ENCODE peak calls at places on chromosomes 12 and 14, in seven cellular contexts. E is HepG2; H is tibial artery; C is astrocyte; W is ascending aorta; X is CD8-positive, alpha-beta memory T cell; T is A549. P is an unnamed sample. For H3K4me1, the result is how much of the 10 kb centered on the place peaks cover.

GRCh38 chr12:10960260-10960659 is 21.2 kb upstream of the TAS2R14 start:
- DNase-seq in E (no peak), H (no peak), C (no peak), W (no peak), X (no peak), T (no peak), P (no peak)

GRCh38 chr14:90457191-90457590 is 60.4 kb downstream of the CALM1 start:
- DNase-seq in E (no peak), H (no peak), C (no peak), W (no peak), X (no peak), T (no peak), P (no peak)

GRCh38 chr12:120598674-120599463 is 17.7 kb upstream of the POP5 start:
- DNase-seq in E (peak), H (no peak), C (peak), W (no peak), X (no peak), T (peak), P (no peak)

GRCh38 chr12:63151061-63151897 is at the start of gene AVPR1A:
- DNase-seq in E (no peak), H (peak), C (no peak), W (no peak), X (no peak), T (peak), P (no peak)

GRCh38 chr12:46963977-46964376 is 115.4 kb upstream of the PCED1B start:
- DNase-seq in E (no peak), H (no peak), C (peak), W (no peak), X (no peak), T (no peak), P (no peak)

GRCh38 chr12:111993290-111994150 is 19.4 kb downstream of the TMEM116 start:
- DNase-seq in E (no peak), H (no peak), C (no peak), W (no peak), X (no peak), T (no peak), P (no peak)

GRCh38 chr12:22255097-22255496 is 79.4 kb downstream of the ST8SIA1 start:
- DNase-seq in E (no peak), H (no peak), C (peak), W (no peak), X (no peak), T (no peak), P (no peak)

GRCh38 chr14:51962678-51963077 is 26.7 kb upstream of the RTRAF start:
- DNase-seq in E (no peak), H (no peak), C (peak), W (no peak), X (no peak), T (no peak), P (no peak)

GRCh38 chr14:75010472-75010871 is 7.8 kb downstream of the EIF2B2 start:
- DNase-seq in E (no peak), H (no peak), C (no peak), W (no peak), X (no peak), T (no peak), P (no peak)

GRCh38 chr12:46453428-46453827 is 80.9 kb upstream of the SLC38A2 start:
- DNase-seq in E (no peak), H (no peak), C (no peak), W (no peak), X (no peak), T (no peak), P (no peak)

GRCh38 chr12:47080725-47081502 is 1.2 kb upstream of the AMIGO2 start:
- DNase-seq in E (no peak), H (peak), C (peak), W (peak), X (peak), T (no peak), P (no peak)

GRCh38 chr12:53069621-53070410 is 9.4 kb downstream of the SPRYD3 start:
- DNase-seq in E (no peak), H (peak), C (no peak), W (peak), X (no peak), T (no peak), P (no peak)
- H3K4me1 ChIP-seq in E (under half), H (under half), C (half or more), W (half or more), X (under half), T (under half), P (under half)

DNA sequence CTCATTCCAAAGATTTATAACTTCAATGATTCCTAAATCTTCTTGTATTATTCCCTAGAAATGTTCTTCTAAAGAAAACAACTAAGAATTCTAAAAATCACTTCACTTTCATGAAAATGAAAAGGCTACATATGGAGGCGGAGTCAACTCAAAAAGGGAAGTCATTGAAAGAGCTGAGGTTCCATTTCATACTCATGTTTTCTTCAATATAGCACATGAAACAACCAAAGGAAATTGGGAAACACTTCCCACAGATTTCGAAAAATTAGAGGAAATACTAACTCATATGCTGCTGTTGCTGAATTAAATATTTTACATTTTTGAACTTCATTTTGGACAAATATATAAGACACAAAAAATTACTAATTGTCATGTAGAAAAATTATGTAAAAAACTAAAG is at the start of gene CD163:
- DNase-seq in E (no peak), H (no peak), C (no peak), W (no peak), X (no peak), T (no peak), P (no peak)
- H3K4me3 ChIP-seq in E (no peak), H (peak), C (no peak), W (peak), X (no peak), T (no peak), P (no peak)

GRCh38 chr12:119044094-119044493 is 62.8 kb downstream of the SRRM4 start:
- DNase-seq in E (no peak), H (no peak), C (no peak), W (no peak), X (no peak), T (no peak), P (no peak)
- H3K4me1 ChIP-seq in E (under half), H (under half), C (under half), W (under half), X (under half), T (under half), P (under half)

GRCh38 chr12:5945071-5946008 is at the start of gene ANO2:
- DNase-seq in E (no peak), H (no peak), C (no peak), W (no peak), X (no peak), T (no peak), P (no peak)
- H3K4me3 ChIP-seq in E (no peak), H (peak), C (peak), W (peak), X (no peak), T (peak), P (no peak)

GRCh38 chr12:90961154-90961553 is 6.2 kb upstream of the CCER1 start:
- DNase-seq in E (no peak), H (no peak), C (no peak), W (no peak), X (no peak), T (no peak), P (no peak)
- H3K4me1 ChIP-seq in E (under half), H (under half), C (under half), W (under half), X (under half), T (under half), P (under half)

GRCh38 chr14:102140750-102141145 is 1.1 kb downstream of the WDR20 start:
- DNase-seq in E (no peak), H (no peak), C (no peak), W (no peak), X (no peak), T (no peak), P (no peak)

GRCh38 chr14:102138935-102139247 is 806 bp upstream of the WDR20 start:
- DNase-seq in E (no peak), H (no peak), C (no peak), W (no peak), X (no peak), T (peak), P (no peak)

GRCh38 chr14:102140027-102140749 is 491 bp downstream of the WDR20 start:
- DNase-seq in E (peak), H (peak), C (no peak), W (no peak), X (peak), T (peak), P (peak)

GRCh38 chr14:102138535-102138934 is 1.2 kb upstream of the WDR20 start:
- DNase-seq in E (no peak), H (no peak), C (no peak), W (no peak), X (no peak), T (no peak), P (no peak)

GRCh38 chr14:102139248-102140026 is at the start of gene WDR20:
- DNase-seq in E (peak), H (peak), C (peak), W (peak), X (peak), T (peak), P (peak)
- H3K4me3 ChIP-seq in E (peak), H (peak), C (peak), W (peak), X (peak), T (peak), P (peak)